ENCODE peak calls at places on chromosomes 2 and 18, in six cellular contexts. Y is HepG2; Q is spleen; V is IMR-90; F is CD8-positive, alpha-beta memory T cell; T is colonic mucosa. N is an unnamed sample.

GRCh38 chr2:54074636-54075341 is 40.6 kb upstream of the ACYP2 start:
- DNase-seq in Y (no peak), Q (no peak), V (peak; percentile 22), F (no peak), T (no peak), N (no peak)

GRCh38 chr18:35547008-35547605 is 34.4 kb upstream of the GALNT1 start:
- DNase-seq in Y (no peak), Q (no peak), V (no peak), F (no peak), T (no peak), N (no peak)

GRCh38 chr2:144099746-144100438 is 420.0 kb downstream of the ZEB2 start:
- DNase-seq in Y (no peak), Q (no peak), V (peak; percentile 98), F (no peak), T (no peak), N (no peak)

GRCh38 chr2:69100220-69100723 is 87.3 kb downstream of the ANTXR1 start:
- DNase-seq in Y (no peak), Q (no peak), V (peak; percentile 30), F (no peak), T (no peak), N (no peak)

GRCh38 chr18:48019557-48019956 is 89.1 kb upstream of the SMAD2 start:
- DNase-seq in Y (no peak), Q (no peak), V (no peak), F (no peak), T (no peak), N (no peak)

GRCh38 chr2:210493528-210493927 is 17.0 kb upstream of the LANCL1 start:
- DNase-seq in Y (no peak), Q (no peak), V (no peak), F (no peak), T (no peak), N (no peak)

GRCh38 chr2:159199751-159200465 is 86.6 kb downstream of the WDSUB1 start:
- DNase-seq in Y (no peak), Q (no peak), V (peak; percentile 39), F (no peak), T (no peak), N (no peak)

GRCh38 chr2:196251132-196251531 is 79.8 kb upstream of the STK17B start:
- DNase-seq in Y (no peak), Q (no peak), V (no peak), F (no peak), T (no peak), N (no peak)

GRCh38 chr2:118837067-118837466 is 10.4 kb downstream of the EN1 start:
- DNase-seq in Y (no peak), Q (peak; percentile 42), V (no peak), F (no peak), T (no peak), N (no peak)

GRCh38 chr2:217626926-217627325 is 375.9 kb downstream of the TNS1 start:
- DNase-seq in Y (no peak), Q (no peak), V (no peak), F (no peak), T (no peak), N (no peak)

DNA sequence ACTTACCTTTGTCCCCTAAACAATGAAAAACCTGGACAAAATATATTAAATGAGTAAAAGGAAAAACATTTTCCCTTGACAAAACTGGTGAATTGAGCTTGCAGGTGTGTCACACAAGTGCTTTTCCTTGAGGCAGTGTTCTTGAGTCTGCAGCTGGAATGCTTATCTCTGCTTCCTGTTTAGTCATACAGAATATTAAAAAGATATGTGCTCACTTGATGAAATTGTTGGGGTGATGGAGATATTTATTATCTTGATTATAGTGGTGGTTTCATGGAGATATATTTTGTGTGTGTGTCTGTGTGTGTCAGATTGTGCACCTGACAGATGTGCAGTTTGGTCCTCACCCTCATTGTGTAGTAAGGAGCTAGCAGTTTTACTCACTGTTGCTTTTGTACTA is 3.3 kb downstream of the TAF1B start:
- DNase-seq in Y (no peak), Q (no peak), V (peak; percentile 71), F (no peak), T (no peak), N (no peak)
- H3K4me1 ChIP-seq in Y (peaks cover 39% of the 10 kb centered on the region), Q (peaks cover 25% of the 10 kb centered on the region), V (peaks cover 7% of the 10 kb centered on the region), F (peaks cover 11% of the 10 kb centered on the region), T (no peaks in the 10 kb centered on the region), N (peaks cover 20% of the 10 kb centered on the region)

GRCh38 chr2:27573452-27573851 is 9.4 kb upstream of the ZNF512 start:
- DNase-seq in Y (no peak), Q (no peak), V (peak; percentile 95), F (no peak), T (no peak), N (no peak)

GRCh38 chr2:27572998-27573429 is 9.8 kb upstream of the ZNF512 start:
- DNase-seq in Y (no peak), Q (no peak), V (no peak), F (no peak), T (no peak), N (peak; percentile 15)

GRCh38 chr2:27572439-27572838 is 10.4 kb upstream of the ZNF512 start:
- DNase-seq in Y (no peak), Q (no peak), V (no peak), F (no peak), T (no peak), N (no peak)

GRCh38 chr2:27571197-27571596 is 11.6 kb upstream of the ZNF512 start:
- DNase-seq in Y (no peak), Q (no peak), V (no peak), F (no peak), T (no peak), N (no peak)

GRCh38 chr2:27571681-27572080 is 11.2 kb upstream of the ZNF512 start:
- DNase-seq in Y (no peak), Q (no peak), V (no peak), F (no peak), T (no peak), N (no peak)
- H3K27ac ChIP-seq in Y (no peak overlapping the region), Q (no peak overlapping the region), V (no peak overlapping the region), F (no peak overlapping the region), T (no peak overlapping the region), N (no peak overlapping the region)

DNA sequence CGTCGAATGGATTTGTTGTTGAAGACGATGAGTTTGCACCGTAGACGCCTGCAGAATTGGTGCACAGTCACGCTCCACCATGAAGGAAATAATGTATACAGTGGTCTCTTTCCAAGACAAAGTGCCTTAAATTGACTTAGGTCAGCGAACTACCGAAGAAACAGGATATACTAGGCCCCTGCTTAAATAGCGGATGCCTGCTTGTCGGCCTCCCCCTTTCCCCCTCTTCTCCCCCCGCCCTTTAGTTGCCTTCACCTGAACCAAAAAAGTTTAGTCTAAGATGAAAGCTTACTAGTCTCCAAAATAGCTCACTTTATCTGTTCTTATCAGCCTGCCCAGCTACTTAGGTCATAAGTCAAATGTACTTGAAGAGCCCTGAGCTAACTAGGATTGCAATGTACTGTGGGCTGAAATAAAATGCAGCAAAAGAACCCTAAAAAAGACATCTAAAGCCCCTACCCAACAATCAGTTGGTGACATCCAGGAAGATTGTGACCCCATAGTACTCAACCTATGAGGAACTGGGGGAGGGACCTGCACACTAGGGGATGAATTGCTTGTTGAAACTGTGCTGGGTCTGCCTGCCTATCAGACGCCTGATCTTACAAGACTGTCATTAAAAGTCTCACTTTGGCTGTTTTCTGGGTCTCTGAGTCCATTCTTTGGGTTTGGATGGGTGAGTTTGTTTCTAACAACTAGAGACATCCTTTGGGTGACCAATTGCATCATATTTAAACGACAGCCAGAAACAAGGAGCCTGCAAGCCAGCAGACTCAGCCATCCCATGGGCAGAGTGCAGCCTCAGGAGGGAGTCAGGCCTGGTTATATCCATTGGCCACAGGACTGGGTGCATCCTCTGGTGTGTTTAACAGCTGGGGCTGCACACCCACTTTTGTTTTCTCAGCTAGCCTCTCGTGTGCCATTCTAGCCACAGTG is 14.5 kb downstream of the ACOXL start:
- DNase-seq in Y (no peak), Q (no peak), V (no peak), F (no peak), T (no peak), N (no peak)
- H3K27me3 ChIP-seq in Y (peaks cover 6% of the 10 kb centered on the region), Q (no peaks in the 10 kb centered on the region), V (peaks cover 52% of the 10 kb centered on the region), F (no peaks in the 10 kb centered on the region), T (no peaks in the 10 kb centered on the region), N (no peaks in the 10 kb centered on the region)

GRCh38 chr2:205701509-205701908 is 19.2 kb downstream of the NRP2 start:
- DNase-seq in Y (no peak), Q (no peak), V (peak; percentile 80), F (no peak), T (no peak), N (no peak)

GRCh38 chr2:205704101-205704741 is 21.9 kb downstream of the NRP2 start:
- DNase-seq in Y (peak; percentile 65), Q (no peak), V (peak; percentile 43), F (no peak), T (no peak), N (no peak)

GRCh38 chr2:205703471-205703870 is 21.2 kb downstream of the NRP2 start:
- DNase-seq in Y (no peak), Q (no peak), V (no peak), F (no peak), T (no peak), N (no peak)

GRCh38 chr2:205700331-205701132 is 18.2 kb downstream of the NRP2 start:
- DNase-seq in Y (peak; percentile 89), Q (no peak), V (peak; percentile 90), F (no peak), T (no peak), N (no peak)

DNA sequence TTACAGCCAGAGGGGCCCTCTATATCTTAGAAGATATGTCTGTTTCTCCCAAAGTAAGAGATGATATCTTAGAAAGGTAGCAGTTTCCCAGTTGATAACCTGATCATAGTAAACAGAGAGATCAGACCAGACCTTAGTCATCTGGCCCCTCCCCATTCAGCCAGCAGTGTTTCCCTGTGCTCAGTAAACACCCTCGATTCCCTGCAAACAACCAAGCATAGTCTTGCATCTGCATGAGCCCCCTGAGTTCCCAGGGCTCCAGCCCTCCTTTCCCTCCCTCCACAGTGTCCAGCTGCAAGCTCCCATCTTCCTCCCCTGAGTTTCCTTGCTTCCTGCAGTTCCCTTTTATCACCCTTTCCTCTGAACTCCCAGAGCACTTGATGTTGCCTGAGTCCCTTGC is 20.3 kb downstream of the NRP2 start:
- DNase-seq in Y (peak; percentile 42), Q (no peak), V (no peak), F (no peak), T (no peak), N (no peak)
- H3K4me1 ChIP-seq in Y (peaks cover 59% of the 10 kb centered on the region), Q (peaks cover 48% of the 10 kb centered on the region), V (peaks cover 54% of the 10 kb centered on the region), F (peaks cover 9% of the 10 kb centered on the region), T (peaks cover 2% of the 10 kb centered on the region), N (peaks cover 14% of the 10 kb centered on the region)

GRCh38 chr2:233061591-233062446 is 1.7 kb downstream of the INPP5D start:
- DNase-seq in Y (peak; percentile 88), Q (peak; percentile 92), V (peak; percentile 16), F (no peak), T (no peak), N (peak; percentile 35)
- H3K27ac ChIP-seq in Y (peak overlapping the region; percentile 82), Q (peak overlapping the region; percentile 96), V (no peak overlapping the region), F (peak overlapping the region; percentile 80), T (peak overlapping the region; percentile 64), N (peak overlapping the region; percentile 64)

GRCh38 chr2:13818002-13818401 is 814.5 kb upstream of the LRATD1 start:
- DNase-seq in Y (no peak), Q (no peak), V (no peak), F (no peak), T (no peak), N (no peak)
- H3K27me3 ChIP-seq in Y (no peaks in the 10 kb centered on the region), Q (no peaks in the 10 kb centered on the region), V (no peaks in the 10 kb centered on the region), F (no peaks in the 10 kb centered on the region), T (no peaks in the 10 kb centered on the region), N (no peaks in the 10 kb centered on the region)

GRCh38 chr2:149993316-149993715 is 405.7 kb upstream of the MMADHC start:
- DNase-seq in Y (no peak), Q (no peak), V (no peak), F (no peak), T (no peak), N (no peak)
- H3K4me1 ChIP-seq in Y (peaks cover 11% of the 10 kb centered on the region), Q (no peaks in the 10 kb centered on the region), V (peaks cover 12% of the 10 kb centered on the region), F (no peaks in the 10 kb centered on the region), T (no peaks in the 10 kb centered on the region), N (no peaks in the 10 kb centered on the region)